ENCODE peak calls at places on chromosome 4, in five cellular contexts. H is neuronal stem cell, W is mesenchymal stem cell, S is H1, P is trophoblast cell. J is an unnamed sample.

GRCh38 chr4:104677122-104677521 is 182.4 kb upstream of the CXXC4 start:
- DNase-seq in S (no peak), W (no peak), P (no peak), H (peak; percentile 49), J (peak; percentile 25)

GRCh38 chr4:138114434-138114833 is 127.7 kb downstream of the SLC7A11 start:
- DNase-seq in P (no peak), W (peak; percentile 12), S (no peak), H (no peak), J (no peak)

GRCh38 chr4:154049457-154050181 is 260.7 kb upstream of the SFRP2 start:
- DNase-seq in W (peak; percentile 56), H (no peak), S (peak; percentile 17), P (peak; percentile 48), J (peak; percentile 77)

GRCh38 chr4:64538219-64538618 is 129.0 kb upstream of the TECRL start:
- DNase-seq in S (no peak), W (no peak), H (no peak), P (no peak), J (peak; percentile 69)

GRCh38 chr4:133372699-133373098 is 223.6 kb downstream of the PCDH10 start:
- DNase-seq in H (no peak), W (no peak), S (no peak), P (no peak), J (no peak)

GRCh38 chr4:47686294-47686872 is 151.5 kb downstream of the CORIN start:
- DNase-seq in P (peak; percentile 61), S (peak; percentile 19), H (peak; percentile 51), W (peak; percentile 59), J (peak; percentile 61)

GRCh38 chr4:114384629-114385028 is 214.0 kb upstream of the UGT8 start:
- DNase-seq in P (no peak), S (no peak), H (no peak), W (peak; percentile 56), J (no peak)

GRCh38 chr4:145130788-145131398 is 32.8 kb downstream of the ABCE1 start:
- DNase-seq in P (peak; percentile 73), H (no peak), S (no peak), W (peak; percentile 64), J (no peak)

GRCh38 chr4:39259571-39260330 is 77.4 kb downstream of the WDR19 start:
- DNase-seq in W (peak; percentile 68), H (no peak), S (no peak), P (no peak), J (no peak)

GRCh38 chr4:188812644-188813043 is 673.4 kb downstream of the TRIML1 start:
- DNase-seq in W (no peak), H (no peak), S (no peak), P (no peak), J (no peak)

GRCh38 chr4:477686-478085 is 21.3 kb downstream of the ZNF721 start:
- DNase-seq in P (no peak), S (no peak), H (no peak), W (no peak), J (no peak)

GRCh38 chr4:104969394-104970066 is 177.1 kb upstream of the TET2 start:
- DNase-seq in H (no peak), P (no peak), W (no peak), S (no peak), J (no peak)

GRCh38 chr4:148116264-148116663 is 325.9 kb downstream of the NR3C2 start:
- DNase-seq in H (no peak), W (no peak), P (no peak), S (no peak), J (no peak)

DNA sequence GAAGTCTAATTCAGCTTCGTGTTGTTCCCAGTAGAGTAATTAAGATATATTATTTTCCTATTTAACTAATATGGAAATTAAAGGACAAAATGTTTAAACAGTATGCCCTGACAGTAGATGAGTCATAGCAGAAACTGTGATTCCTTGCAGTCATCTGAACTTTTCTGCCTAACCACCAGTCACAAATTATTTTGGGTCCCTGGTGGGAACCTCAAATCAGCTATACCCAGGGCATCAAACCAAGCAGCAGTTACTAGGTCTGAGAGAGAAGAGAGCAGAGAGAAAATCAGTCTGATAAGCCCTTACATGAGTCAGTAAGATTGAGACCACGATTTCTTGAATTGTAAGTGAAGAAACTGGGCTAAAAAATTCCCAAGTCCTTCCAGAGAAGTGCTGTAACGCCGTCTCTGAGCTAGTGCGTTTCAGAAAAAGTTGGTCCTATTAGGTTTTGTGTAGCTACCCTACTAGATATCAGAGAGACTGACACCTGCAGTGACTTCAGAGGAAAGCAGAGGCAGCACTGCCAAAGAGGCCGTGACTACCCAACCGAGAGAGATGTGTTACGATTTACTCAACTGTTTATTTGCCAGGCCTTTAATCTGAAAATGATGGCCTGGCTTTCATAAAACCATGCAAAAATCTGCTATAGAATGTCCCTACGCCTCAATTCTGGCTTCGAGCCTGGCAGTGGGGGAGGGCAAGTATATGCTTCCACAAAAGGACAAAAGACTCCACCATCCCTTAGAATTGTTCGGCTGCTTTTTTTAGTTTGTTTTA is 21.7 kb upstream of the GPM6A start:
- DNase-seq in P (no peak), S (no peak), W (no peak), H (no peak), J (no peak)
- H2BK12ac ChIP-seq in P (no peak overlapping the region), S (no peak overlapping the region), W (no peak overlapping the region), H (no peak overlapping the region), J (no peak overlapping the region)

GRCh38 chr4:186854256-186854655 is 130.6 kb upstream of the FAT1 start:
- DNase-seq in H (no peak), S (no peak), W (peak; percentile 10), P (no peak), J (no peak)
- H3K14ac ChIP-seq in H (no peak overlapping the region), S (no peak overlapping the region), W (no peak overlapping the region), P (no peak overlapping the region), J (no peak overlapping the region)

DNA sequence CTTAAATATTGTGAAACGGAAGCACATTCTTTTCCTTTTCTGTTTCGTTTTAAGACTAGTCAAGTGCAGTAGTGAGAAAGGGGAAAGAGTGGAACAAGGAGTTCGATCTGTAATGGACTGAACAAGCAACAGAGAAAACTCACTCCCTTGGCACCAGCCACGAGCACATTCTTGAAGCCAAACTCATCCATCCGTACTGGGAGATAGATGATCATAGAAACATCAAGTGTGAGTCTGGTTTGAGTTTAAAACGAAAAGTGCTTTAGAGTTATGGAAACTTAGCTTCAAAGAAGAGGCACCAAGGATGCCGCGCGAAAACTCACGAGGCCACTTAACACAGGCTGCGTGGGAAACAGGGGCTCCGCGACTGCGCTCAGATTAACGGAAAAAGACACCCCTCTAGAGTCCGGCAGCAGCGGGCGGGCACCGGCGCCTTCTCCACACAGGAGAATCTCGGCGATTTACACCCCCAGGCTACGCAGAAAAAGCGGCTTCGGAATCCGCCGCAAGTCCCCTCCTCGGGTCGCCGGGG is 676 bp downstream of the FAM53A start:
- DNase-seq in P (peak; percentile 28), W (peak; percentile 84), S (no peak), H (peak; percentile 18), J (peak; percentile 45)
- H3K23ac ChIP-seq in P (no peak overlapping the region), W (peak overlapping the region; percentile 7), S (no peak overlapping the region), H (peak overlapping the region; percentile 94), J (no peak overlapping the region)

DNA sequence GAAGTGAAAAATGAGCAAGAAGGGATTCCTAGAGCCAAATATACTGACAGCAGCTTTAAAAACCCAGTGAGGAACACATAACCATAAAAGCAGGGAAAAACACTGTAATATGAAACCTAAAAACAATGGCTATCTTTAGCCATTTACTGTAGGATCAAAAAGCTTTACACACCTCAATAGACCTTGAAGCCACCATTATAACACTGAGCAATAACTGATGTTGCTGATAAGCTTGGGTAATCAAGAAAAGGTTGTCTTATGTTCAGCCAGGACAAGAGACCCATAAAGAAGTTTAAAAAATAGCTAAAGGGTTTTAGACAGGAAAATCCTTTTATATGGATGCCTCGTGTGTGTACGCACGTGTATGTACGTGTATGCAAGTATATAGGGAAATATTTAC is 16.9 kb downstream of the GATB start:
- DNase-seq in S (no peak), H (no peak), P (no peak), W (no peak), J (no peak)
- H2BK12ac ChIP-seq in S (peak overlapping the region; percentile 55), H (no peak overlapping the region), P (no peak overlapping the region), W (no peak overlapping the region), J (no peak overlapping the region)

GRCh38 chr4:23458061-23458460 is 431.8 kb downstream of the PPARGC1A start:
- DNase-seq in W (no peak), P (no peak), S (no peak), H (no peak), J (no peak)

GRCh38 chr4:23463071-23463470 is 426.8 kb downstream of the PPARGC1A start:
- DNase-seq in H (no peak), P (no peak), S (no peak), W (no peak), J (no peak)
- H3K14ac ChIP-seq in H (no peak overlapping the region), P (no peak overlapping the region), S (no peak overlapping the region), W (no peak overlapping the region), J (no peak overlapping the region)

DNA sequence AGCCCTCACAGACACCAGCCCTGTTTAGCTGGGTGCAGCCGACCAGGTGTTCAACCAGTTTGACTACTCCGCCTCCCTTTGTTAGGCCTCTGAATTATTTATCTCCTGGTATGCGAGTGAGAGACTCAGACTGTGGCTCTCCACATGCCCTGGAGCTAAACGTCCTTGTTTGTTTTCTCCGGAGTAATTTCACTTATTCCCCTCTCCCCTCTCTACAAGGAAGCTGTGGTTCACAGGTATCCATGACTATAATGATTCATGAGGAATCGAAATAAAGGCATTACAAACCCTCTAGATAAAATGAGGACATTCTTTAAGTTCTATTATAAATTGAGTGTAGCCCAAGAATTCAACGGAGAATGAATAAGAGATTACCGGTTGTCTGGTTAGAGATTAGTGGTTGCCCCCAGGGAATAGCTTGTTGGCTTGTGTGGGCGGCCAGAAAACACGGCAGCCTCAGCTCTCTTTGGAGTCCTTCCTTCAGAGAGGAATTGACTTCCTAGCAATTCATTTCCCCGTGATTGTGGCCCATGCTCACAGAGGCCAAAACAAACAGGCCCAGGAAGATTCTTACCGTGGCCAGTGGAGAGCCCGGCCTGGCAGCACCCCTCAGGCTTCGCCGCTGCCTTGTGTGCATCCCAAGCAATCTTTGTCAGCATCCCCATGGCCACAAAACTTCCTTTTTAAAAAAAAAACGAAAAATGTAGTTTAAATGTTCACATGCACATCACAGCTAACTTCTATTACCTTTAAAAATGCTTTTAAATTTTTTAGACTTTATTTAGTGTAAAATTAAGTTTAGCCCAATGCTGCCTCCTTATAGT is 60.2 kb upstream of the CBR4 start:
- DNase-seq in P (peak; percentile 97), W (peak; percentile 44), S (peak; percentile 69), H (peak; percentile 23), J (peak; percentile 85)
- H3K23ac ChIP-seq in P (no peak overlapping the region), W (no peak overlapping the region), S (no peak overlapping the region), H (no peak overlapping the region), J (no peak overlapping the region)

GRCh38 chr4:4921077-4921476 is 61.6 kb downstream of the MSX1 start:
- DNase-seq in S (no peak), W (no peak), P (no peak), H (no peak), J (no peak)

GRCh38 chr4:4914059-4914820 is 54.8 kb downstream of the MSX1 start:
- DNase-seq in S (no peak), W (no peak), H (no peak), P (no peak), J (no peak)

GRCh38 chr4:4919926-4920325 is 60.5 kb downstream of the MSX1 start:
- DNase-seq in W (no peak), S (no peak), P (no peak), H (no peak), J (no peak)

GRCh38 chr4:4914965-4915845 is 55.7 kb downstream of the MSX1 start:
- DNase-seq in W (no peak), H (no peak), S (no peak), P (no peak), J (no peak)

GRCh38 chr4:4918067-4918466 is 58.6 kb downstream of the MSX1 start:
- DNase-seq in W (no peak), H (no peak), S (no peak), P (no peak), J (no peak)
- H2BK12ac ChIP-seq in W (no peak overlapping the region), H (no peak overlapping the region), S (no peak overlapping the region), P (no peak overlapping the region), J (no peak overlapping the region)